ENCODE peak calls at places on chromosomes 6 and 20, in six cellular contexts. G is stimulated activated CD8-positive, alpha-beta memory T cell treated with anti-CD3 and anti-CD28 coated beads, Interleukin-2, amount 100 ng/mL, for 48 hours; Z is GM18507; K is body of pancreas; I is NB4; M is psoas muscle. E is an unnamed sample.
A peak's percentile ranks its signal among the peaks of the same experiment; 100 is the strongest.

GRCh38 chr6:85449818-85450577 is at the start of gene NT5E:
- DNase-seq in M (peak; percentile 87), K (peak; percentile 62), Z (peak; percentile 54), I (no peak), G (peak; percentile 47), E (no peak)

GRCh38 chr6:56542367-56543331 is 100.0 kb downstream of the DST start:
- DNase-seq in M (peak; percentile 96), I (peak; percentile 96), G (peak; percentile 58), K (peak; percentile 96), Z (peak; percentile 51), E (peak; percentile 70)

GRCh38 chr6:11847515-11848244 is 69.1 kb upstream of the ADTRP start:
- DNase-seq in K (no peak), I (no peak), G (no peak), Z (no peak), M (no peak), E (no peak)

GRCh38 chr6:42907336-42907735 is 8.5 kb upstream of the PTCRA start:
- DNase-seq in M (no peak), I (no peak), Z (no peak), K (no peak), G (no peak), E (no peak)

GRCh38 chr6:16840725-16841124 is 79.5 kb upstream of the ATXN1 start:
- DNase-seq in K (no peak), G (no peak), M (no peak), Z (no peak), I (no peak), E (no peak)

GRCh38 chr6:12014027-12014872 is 2.1 kb downstream of the HIVEP1 start:
- DNase-seq in K (no peak), I (no peak), G (no peak), Z (no peak), M (no peak), E (no peak)

GRCh38 chr6:55557176-55557575 is 21.8 kb downstream of the HMGCLL1 start:
- DNase-seq in G (no peak), I (no peak), M (no peak), K (peak; percentile 44), Z (no peak), E (no peak)

GRCh38 chr6:31791324-31792089 is 4.0 kb downstream of the VARS1 start:
- DNase-seq in G (peak; percentile 40), M (no peak), I (peak; percentile 72), K (peak; percentile 68), Z (no peak), E (no peak)

GRCh38 chr20:56944546-56944945 is 315.4 kb downstream of the TFAP2C start:
- DNase-seq in Z (no peak), K (no peak), G (no peak), I (no peak), M (no peak), E (no peak)

GRCh38 chr20:48295966-48296421 is 510.7 kb upstream of the SULF2 start:
- DNase-seq in K (no peak), M (no peak), Z (no peak), I (no peak), G (no peak), E (no peak)

GRCh38 chr6:108113557-108114519 is 39.3 kb upstream of the OSTM1 start:
- DNase-seq in I (peak; percentile 78), G (no peak), M (peak; percentile 54), Z (no peak), K (peak; percentile 36), E (no peak)

E was measured in cerebellar nuclear complex.